ENCODE peak calls at places on chromosomes 4 and X, in four cellular contexts. One of them, this sample, is unnamed.

GRCh38 chr4:101346312-101346561 is 1.1 kb downstream of the PPP3CA start:
- DNase-seq in ovary: no peak
- DNase-seq in lower leg skin: peak
- DNase-seq in left ventricle myocardium superior: no peak
- DNase-seq in this sample: no peak

GRCh38 chr4:183876268-183876934 is 28.7 kb upstream of the STOX2 start:
- DNase-seq in ovary: peak
- DNase-seq in lower leg skin: no peak
- DNase-seq in left ventricle myocardium superior: peak
- DNase-seq in this sample: no peak

GRCh38 chr4:145076473-145076855 is 21.5 kb downstream of the ANAPC10 start:
- DNase-seq in ovary: no peak
- DNase-seq in lower leg skin: no peak
- DNase-seq in left ventricle myocardium superior: no peak
- DNase-seq in this sample: no peak

GRCh38 chr4:190020790-190021717 is 6.0 kb downstream of the FRG2 start:
- DNase-seq in ovary: no peak
- DNase-seq in lower leg skin: no peak
- DNase-seq in left ventricle myocardium superior: peak
- DNase-seq in this sample: no peak

GRCh38 chrX:13119386-13119785 is 75.0 kb upstream of the FAM9C start:
- DNase-seq in ovary: no peak
- DNase-seq in lower leg skin: no peak
- DNase-seq in left ventricle myocardium superior: no peak
- DNase-seq in this sample: no peak

GRCh38 chr4:100286601-100287000 is 96.3 kb upstream of the DDIT4L start:
- DNase-seq in ovary: no peak
- DNase-seq in lower leg skin: no peak
- DNase-seq in left ventricle myocardium superior: no peak
- DNase-seq in this sample: no peak

GRCh38 chr4:140136509-140136908 is 17.5 kb downstream of the MAML3 start:
- DNase-seq in ovary: no peak
- DNase-seq in lower leg skin: no peak
- DNase-seq in left ventricle myocardium superior: no peak
- DNase-seq in this sample: no peak

GRCh38 chr4:8051644-8052043 is 107.0 kb downstream of the ABLIM2 start:
- DNase-seq in ovary: no peak
- DNase-seq in lower leg skin: no peak
- DNase-seq in left ventricle myocardium superior: no peak
- DNase-seq in this sample: no peak

GRCh38 chr4:6426571-6427438 is 45.6 kb downstream of the PPP2R2C start:
- DNase-seq in ovary: no peak
- DNase-seq in lower leg skin: no peak
- DNase-seq in left ventricle myocardium superior: no peak
- DNase-seq in this sample: no peak

GRCh38 chr4:172813359-172813923 is 355.2 kb upstream of the GALNT7 start:
- DNase-seq in ovary: no peak
- DNase-seq in lower leg skin: no peak
- DNase-seq in left ventricle myocardium superior: no peak
- DNase-seq in this sample: no peak

GRCh38 chrX:154714925-154715324 is 36.0 kb downstream of the GAB3 start:
- DNase-seq in ovary: no peak
- DNase-seq in lower leg skin: no peak
- DNase-seq in left ventricle myocardium superior: no peak
- DNase-seq in this sample: peak

GRCh38 chr4:68865178-68865638 is 49.4 kb downstream of the UGT2B10 start:
- DNase-seq in ovary: no peak
- DNase-seq in lower leg skin: no peak
- DNase-seq in left ventricle myocardium superior: no peak
- DNase-seq in this sample: no peak

GRCh38 chr4:37490391-37491347 is 195.5 kb downstream of the RELL1 start:
- DNase-seq in ovary: no peak
- DNase-seq in lower leg skin: no peak
- DNase-seq in left ventricle myocardium superior: no peak
- DNase-seq in this sample: no peak

GRCh38 chr4:10050171-10051120 is 29.1 kb upstream of the SLC2A9 start:
- DNase-seq in ovary: no peak
- DNase-seq in lower leg skin: no peak
- DNase-seq in left ventricle myocardium superior: no peak
- DNase-seq in this sample: no peak

GRCh38 chr4:85940131-85940530 is 419.7 kb downstream of the MAPK10 start:
- DNase-seq in ovary: no peak
- DNase-seq in lower leg skin: no peak
- DNase-seq in left ventricle myocardium superior: no peak
- DNase-seq in this sample: no peak

GRCh38 chr4:32824321-32824720 is 2104.2 kb downstream of the PCDH7 start:
- DNase-seq in ovary: no peak
- DNase-seq in lower leg skin: no peak
- DNase-seq in left ventricle myocardium superior: no peak
- DNase-seq in this sample: no peak

GRCh38 chr4:166324321-166324720 is 451.3 kb downstream of the TLL1 start:
- DNase-seq in ovary: no peak
- DNase-seq in lower leg skin: no peak
- DNase-seq in left ventricle myocardium superior: no peak
- DNase-seq in this sample: no peak

GRCh38 chrX:154799554-154800348 is 5.5 kb downstream of the MPP1 start:
- DNase-seq in ovary: no peak
- DNase-seq in lower leg skin: no peak
- DNase-seq in left ventricle myocardium superior: no peak
- DNase-seq in this sample: no peak

GRCh38 chr4:3870567-3870962 is 104.4 kb downstream of the ADRA2C start:
- DNase-seq in ovary: no peak
- DNase-seq in lower leg skin: no peak
- DNase-seq in left ventricle myocardium superior: no peak
- DNase-seq in this sample: no peak

GRCh38 chr4:25760518-25761157 is 102.2 kb downstream of the SEL1L3 start:
- DNase-seq in ovary: no peak
- DNase-seq in lower leg skin: no peak
- DNase-seq in left ventricle myocardium superior: no peak
- DNase-seq in this sample: no peak